ENCODE peak calls at places on chromosomes 1 and 21, in four cellular contexts. T, Z, H and O are unnamed samples.

GRCh38 chr1:151327903-151328674 is 873 bp upstream of the PI4KB start:
- DNase-seq in Z (no peak), T (no peak), H (peak), O (peak)

GRCh38 chr1:113792986-113793385 is 19.3 kb downstream of the RSBN1 start:
- DNase-seq in T (peak), Z (no peak), H (no peak), O (no peak)

GRCh38 chr1:244046907-244047738 is 4.0 kb upstream of the ZBTB18 start:
- DNase-seq in H (no peak), T (peak), Z (peak), O (no peak)

GRCh38 chr1:247857986-247858356 is 984 bp downstream of the TRIM58 start:
- DNase-seq in T (no peak), H (no peak), Z (no peak), O (no peak)

GRCh38 chr1:200889571-200889970 is 5.1 kb upstream of the INAVA start:
- DNase-seq in T (no peak), H (no peak), Z (no peak), O (no peak)

GRCh38 chr1:65159801-65160523 is 12.0 kb downstream of the AK4 start:
- DNase-seq in Z (no peak), T (no peak), H (no peak), O (no peak)

GRCh38 chr1:178502330-178502714 is 5.6 kb upstream of the CLEC20A start:
- DNase-seq in T (no peak), Z (no peak), H (no peak), O (no peak)

GRCh38 chr1:40394456-40395172 is 21.1 kb downstream of the SMAP2 start:
- DNase-seq in Z (no peak), H (no peak), T (peak), O (no peak)

GRCh38 chr1:62689524-62689923 is 1.3 kb upstream of the DOCK7 start:
- DNase-seq in T (peak), Z (no peak), H (no peak), O (no peak)

GRCh38 chr1:62406576-62406975 is 30.3 kb upstream of the USP1 start:
- DNase-seq in Z (no peak), H (no peak), T (no peak), O (no peak)

GRCh38 chr1:153679337-153680119 is 1.0 kb downstream of the NPR1 start:
- DNase-seq in Z (no peak), T (no peak), H (no peak), O (peak)

GRCh38 chr1:26537951-26538352 is 8.4 kb downstream of the RPS6KA1 start:
- DNase-seq in H (peak), Z (peak), T (no peak), O (peak)

GRCh38 chr1:18901147-18901951 is 1.0 kb downstream of the ALDH4A1 start:
- DNase-seq in H (no peak), Z (no peak), T (no peak), O (no peak)

GRCh38 chr1:217133958-217134856 is 411.0 kb upstream of the ESRRG start:
- DNase-seq in H (no peak), Z (no peak), T (peak), O (peak)

GRCh38 chr1:201072149-201072548 is 40.1 kb downstream of the CACNA1S start:
- DNase-seq in Z (no peak), T (peak), H (no peak), O (no peak)

GRCh38 chr1:45883633-45884032 is 80.2 kb downstream of the MAST2 start:
- DNase-seq in T (peak), Z (no peak), H (no peak), O (no peak)

GRCh38 chr1:89525169-89525855 is 683 bp downstream of the LRRC8B start:
- DNase-seq in T (no peak), H (peak), Z (peak), O (peak)

GRCh38 chr1:205505076-205505729 is 734 bp downstream of the CDK18 start:
- DNase-seq in Z (no peak), T (no peak), H (no peak), O (no peak)

GRCh38 chr1:94154989-94155388 is 34.0 kb upstream of the ABCA4 start:
- DNase-seq in T (no peak), H (no peak), Z (no peak), O (no peak)

GRCh38 chr1:167094690-167095089 is 815 bp downstream of the STYXL2 start:
- DNase-seq in T (no peak), Z (no peak), H (no peak), O (no peak)

GRCh38 chr1:231208980-231209379 is 32.0 kb upstream of the GNPAT start:
- DNase-seq in Z (no peak), T (no peak), H (no peak), O (no peak)

GRCh38 chr1:231203259-231204057 is 37.6 kb upstream of the GNPAT start:
- DNase-seq in T (no peak), Z (no peak), H (no peak), O (no peak)

GRCh38 chr1:231210126-231210525 is 30.9 kb upstream of the GNPAT start:
- DNase-seq in H (no peak), Z (no peak), T (no peak), O (no peak)

GRCh38 chr1:231209531-231209930 is 31.5 kb upstream of the GNPAT start:
- DNase-seq in T (no peak), H (no peak), Z (no peak), O (no peak)

GRCh38 chr1:231206856-231207255 is 34.2 kb upstream of the GNPAT start:
- DNase-seq in T (no peak), Z (no peak), H (no peak), O (no peak)
- TF ChIP-seq CTCF in T (peak), Z (no peak), H (no peak), O (no peak)

DNA sequence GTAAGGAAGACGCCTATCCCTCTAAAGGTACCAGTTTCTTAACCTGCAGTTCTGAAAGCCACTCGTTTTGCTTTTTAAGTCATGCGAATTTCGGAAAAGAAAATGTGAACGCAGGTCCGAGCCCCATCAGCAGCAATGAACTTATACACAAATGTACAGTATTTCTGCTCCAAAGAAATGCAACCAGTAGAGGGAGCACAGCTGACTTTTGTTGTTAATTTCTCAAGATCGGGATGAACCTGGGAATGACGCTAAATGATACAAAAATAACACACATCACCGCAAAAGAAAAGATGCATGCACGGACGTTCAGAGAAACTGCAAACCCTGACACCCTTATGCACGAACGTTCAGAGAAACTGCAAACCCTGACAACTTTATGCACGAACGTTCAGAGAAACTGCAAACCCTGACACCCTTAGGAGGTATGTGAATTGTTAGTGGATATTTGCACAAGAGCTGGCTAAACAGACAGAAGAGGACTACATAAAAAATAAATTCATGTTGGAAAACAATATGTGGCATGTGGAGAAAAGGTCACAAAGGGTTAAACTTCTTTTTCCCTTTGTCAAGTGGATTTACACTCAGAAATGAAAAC is 3.5 kb upstream of the TIAM1 start:
- DNase-seq in Z (no peak), H (no peak), T (no peak), O (no peak)
- TF ChIP-seq CTCF in Z (peak), H (peak), T (peak), O (peak)

GRCh38 chr1:202215472-202216130 is 22.0 kb downstream of the LGR6 start:
- DNase-seq in H (no peak), T (no peak), Z (no peak), O (no peak)

GRCh38 chr1:202212787-202213186 is 19.2 kb downstream of the LGR6 start:
- DNase-seq in Z (no peak), H (no peak), T (no peak), O (no peak)

GRCh38 chr1:202214089-202214843 is 20.7 kb downstream of the LGR6 start:
- DNase-seq in T (no peak), Z (no peak), H (no peak), O (no peak)

GRCh38 chr1:202210969-202211368 is 17.4 kb downstream of the LGR6 start:
- DNase-seq in H (no peak), T (no peak), Z (no peak), O (no peak)

GRCh38 chr1:202213361-202214088 is 19.9 kb downstream of the LGR6 start:
- DNase-seq in T (no peak), Z (no peak), H (no peak), O (peak)
- TF ChIP-seq CTCF in T (peak), Z (peak), H (no peak), O (no peak)

DNA sequence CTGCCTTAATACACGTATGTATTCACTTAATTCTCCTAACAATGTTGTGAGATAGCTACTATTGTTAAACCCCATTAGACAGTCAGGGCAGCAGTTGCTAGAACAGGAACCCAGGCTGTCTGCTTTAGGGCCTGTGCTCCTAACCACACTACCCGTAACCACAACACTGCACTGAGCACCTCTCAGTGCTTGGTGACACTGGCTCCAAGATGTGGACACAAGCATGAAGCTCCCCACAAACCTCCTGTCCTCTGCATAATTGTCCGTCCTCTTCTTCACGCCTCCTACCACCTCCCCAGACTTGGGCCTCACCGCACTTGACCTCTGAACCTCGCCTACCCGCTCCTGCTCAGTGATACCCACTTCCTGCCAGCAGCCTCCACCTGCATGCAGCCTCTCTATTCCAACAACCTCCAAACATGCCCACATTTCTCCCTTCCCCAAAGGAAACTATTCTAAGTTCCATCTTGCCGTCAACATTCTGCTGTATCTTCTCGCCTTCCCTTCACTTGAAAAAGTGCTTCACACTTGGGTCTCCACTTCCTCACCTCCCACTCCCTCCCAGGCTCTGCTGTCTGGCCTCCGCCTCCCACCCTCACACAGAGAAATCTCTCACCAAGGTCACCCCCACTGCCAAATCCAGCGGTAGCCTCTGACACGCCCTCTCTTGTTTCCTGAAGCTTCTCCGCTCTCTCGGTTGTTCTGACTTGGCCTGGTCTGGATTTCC is 14.6 kb upstream of the AHDC1 start:
- DNase-seq in T (no peak), Z (no peak), H (no peak), O (no peak)
- TF ChIP-seq CTCF in T (no peak), Z (no peak), H (no peak), O (no peak)

DNA sequence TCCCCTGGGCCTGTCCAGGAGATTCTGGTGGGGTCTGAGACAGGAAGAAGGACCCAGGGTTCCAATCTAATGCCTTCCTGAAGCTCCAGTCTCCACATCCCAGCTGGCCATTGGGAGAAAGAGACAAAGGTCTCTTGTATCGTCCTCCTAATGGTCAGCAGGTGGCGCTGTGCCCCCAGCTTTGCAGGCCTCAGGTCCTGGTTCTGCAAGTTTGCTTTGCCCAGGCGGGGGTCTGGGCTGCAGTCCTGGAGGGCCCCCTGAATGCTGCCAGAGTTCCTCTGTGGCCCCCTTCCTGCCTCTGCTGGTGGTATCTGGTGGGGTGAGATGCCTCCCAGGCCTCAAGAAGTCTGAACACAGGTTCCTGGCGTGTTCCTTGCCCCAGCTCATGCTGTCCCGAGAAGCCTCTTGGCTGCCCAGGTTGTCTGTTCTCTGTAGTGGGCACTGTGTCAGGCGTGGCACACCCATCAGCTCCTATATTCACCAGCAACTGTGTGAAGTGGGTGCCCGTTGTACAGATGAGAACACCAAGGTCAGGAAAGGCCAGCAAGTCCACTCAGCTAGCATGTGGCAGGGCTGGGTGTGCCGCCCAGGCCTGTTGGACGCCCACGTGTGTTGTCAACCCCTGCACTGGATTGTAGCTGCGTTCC is 33.8 kb upstream of the CSF3R start:
- DNase-seq in Z (peak), H (peak), T (peak), O (peak)
- TF ChIP-seq CTCF in Z (peak), H (peak), T (peak), O (peak)

DNA sequence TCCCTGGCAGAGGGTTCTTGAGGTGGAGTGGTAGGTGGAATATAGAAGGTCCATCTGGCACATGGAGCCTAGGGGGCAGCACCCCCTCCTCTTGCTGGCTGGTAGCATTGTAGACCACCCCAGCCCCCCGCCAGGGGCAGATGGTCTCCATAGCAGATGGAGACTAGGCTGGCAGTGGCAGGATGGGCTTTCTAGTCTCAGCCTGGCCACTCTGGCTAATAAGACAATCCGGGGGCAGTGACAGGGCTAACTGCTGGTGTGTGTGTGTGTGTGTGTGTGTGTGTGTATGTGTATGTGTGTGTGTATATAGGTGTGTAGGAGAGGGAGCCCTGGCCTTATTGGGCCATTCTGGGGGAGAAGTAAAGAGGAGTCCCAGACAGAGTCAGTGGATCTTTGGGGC is 16.1 kb downstream of the UTP11 start:
- DNase-seq in H (peak), T (no peak), Z (peak), O (no peak)
- TF ChIP-seq CTCF in H (no peak), T (no peak), Z (peak), O (no peak)

DNA sequence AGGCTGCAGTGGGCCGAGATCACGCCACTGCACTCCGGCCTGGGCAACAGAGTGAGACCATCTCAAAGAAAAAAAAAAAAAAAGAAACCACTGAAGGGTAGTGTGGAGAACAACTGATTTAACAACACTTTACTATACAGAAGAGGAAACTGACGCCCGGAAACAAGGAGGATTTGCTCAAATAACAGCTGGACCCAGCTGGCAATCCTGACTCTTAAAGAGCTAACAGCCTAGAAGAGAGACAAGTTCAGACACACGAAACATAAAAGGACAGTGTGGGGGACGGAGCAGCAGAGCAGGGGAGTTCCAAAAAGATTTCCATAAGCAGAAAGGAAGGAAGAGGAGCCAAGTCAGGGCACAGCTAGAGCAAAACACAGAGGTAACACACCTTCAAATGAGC is 4.4 kb downstream of the ECHDC2 start:
- DNase-seq in T (no peak), H (no peak), Z (no peak), O (no peak)
- TF ChIP-seq CTCF in T (no peak), H (no peak), Z (no peak), O (no peak)